ENCODE peak calls at places on chromosomes 13 and 19, in four cellular contexts. One of them, this sample, is unnamed.

GRCh38 chr19:1765182-1765903 is 12.0 kb downstream of the ONECUT3 start:
- DNase-seq in stimulated activated CD8-positive, alpha-beta memory T cell treated with anti-CD3 and anti-CD28 coated beads, Interleukin-2, amount 100 ng/mL, for 1 hour: no peak
- DNase-seq in activated T-helper 1 cell treated with Interleukin-2 at 50 U/mL for 16 hours: no peak
- DNase-seq in trophoblast cell: no peak
- DNase-seq in this sample: no peak

GRCh38 chr19:8352134-8352827 is 9.2 kb upstream of the KANK3 start:
- DNase-seq in activated T-helper 1 cell treated with Interleukin-2 at 50 U/mL for 16 hours: no peak
- DNase-seq in trophoblast cell: no peak
- DNase-seq in stimulated activated CD8-positive, alpha-beta memory T cell treated with anti-CD3 and anti-CD28 coated beads, Interleukin-2, amount 100 ng/mL, for 1 hour: no peak
- DNase-seq in this sample: no peak

GRCh38 chr13:30224732-30225131 is 82.6 kb downstream of the KATNAL1 start:
- DNase-seq in trophoblast cell: no peak
- DNase-seq in activated T-helper 1 cell treated with Interleukin-2 at 50 U/mL for 16 hours: no peak
- DNase-seq in stimulated activated CD8-positive, alpha-beta memory T cell treated with anti-CD3 and anti-CD28 coated beads, Interleukin-2, amount 100 ng/mL, for 1 hour: no peak
- DNase-seq in this sample: no peak

GRCh38 chr13:101767096-101767495 is 314.6 kb downstream of the ITGBL1 start:
- DNase-seq in trophoblast cell: no peak
- DNase-seq in activated T-helper 1 cell treated with Interleukin-2 at 50 U/mL for 16 hours: no peak
- DNase-seq in stimulated activated CD8-positive, alpha-beta memory T cell treated with anti-CD3 and anti-CD28 coated beads, Interleukin-2, amount 100 ng/mL, for 1 hour: no peak
- DNase-seq in this sample: no peak

GRCh38 chr13:110232756-110233155 is 74.2 kb downstream of the COL4A1 start:
- DNase-seq in trophoblast cell: peak; percentile 14
- DNase-seq in activated T-helper 1 cell treated with Interleukin-2 at 50 U/mL for 16 hours: no peak
- DNase-seq in stimulated activated CD8-positive, alpha-beta memory T cell treated with anti-CD3 and anti-CD28 coated beads, Interleukin-2, amount 100 ng/mL, for 1 hour: no peak
- DNase-seq in this sample: no peak

GRCh38 chr13:38002596-38002995 is 133.0 kb upstream of the TRPC4 start:
- DNase-seq in activated T-helper 1 cell treated with Interleukin-2 at 50 U/mL for 16 hours: no peak
- DNase-seq in trophoblast cell: no peak
- DNase-seq in stimulated activated CD8-positive, alpha-beta memory T cell treated with anti-CD3 and anti-CD28 coated beads, Interleukin-2, amount 100 ng/mL, for 1 hour: no peak
- DNase-seq in this sample: no peak

GRCh38 chr13:91291078-91291477 is 56.4 kb upstream of the MIR17HG start:
- DNase-seq in trophoblast cell: no peak
- DNase-seq in activated T-helper 1 cell treated with Interleukin-2 at 50 U/mL for 16 hours: no peak
- DNase-seq in stimulated activated CD8-positive, alpha-beta memory T cell treated with anti-CD3 and anti-CD28 coated beads, Interleukin-2, amount 100 ng/mL, for 1 hour: no peak
- DNase-seq in this sample: no peak

GRCh38 chr19:35554076-35554475 is 8.7 kb downstream of the TMEM147 start:
- DNase-seq in activated T-helper 1 cell treated with Interleukin-2 at 50 U/mL for 16 hours: no peak
- DNase-seq in stimulated activated CD8-positive, alpha-beta memory T cell treated with anti-CD3 and anti-CD28 coated beads, Interleukin-2, amount 100 ng/mL, for 1 hour: no peak
- DNase-seq in trophoblast cell: no peak
- DNase-seq in this sample: no peak

GRCh38 chr19:47697863-47698609 is 15.2 kb upstream of the EHD2 start:
- DNase-seq in stimulated activated CD8-positive, alpha-beta memory T cell treated with anti-CD3 and anti-CD28 coated beads, Interleukin-2, amount 100 ng/mL, for 1 hour: peak; percentile 22
- DNase-seq in activated T-helper 1 cell treated with Interleukin-2 at 50 U/mL for 16 hours: peak; percentile 18
- DNase-seq in trophoblast cell: peak; percentile 93
- DNase-seq in this sample: peak; percentile 57

GRCh38 chr19:45250832-45251451 is at the start of gene MARK4:
- DNase-seq in activated T-helper 1 cell treated with Interleukin-2 at 50 U/mL for 16 hours: peak; percentile 40
- DNase-seq in trophoblast cell: peak; percentile 10
- DNase-seq in stimulated activated CD8-positive, alpha-beta memory T cell treated with anti-CD3 and anti-CD28 coated beads, Interleukin-2, amount 100 ng/mL, for 1 hour: peak; percentile 39
- DNase-seq in this sample: peak; percentile 23

GRCh38 chr13:19861762-19862161 is 1.7 kb downstream of the ZMYM5 start:
- DNase-seq in trophoblast cell: no peak
- DNase-seq in activated T-helper 1 cell treated with Interleukin-2 at 50 U/mL for 16 hours: no peak
- DNase-seq in stimulated activated CD8-positive, alpha-beta memory T cell treated with anti-CD3 and anti-CD28 coated beads, Interleukin-2, amount 100 ng/mL, for 1 hour: no peak
- DNase-seq in this sample: no peak

GRCh38 chr13:22077764-22078163 is 406.9 kb downstream of the FGF9 start:
- DNase-seq in stimulated activated CD8-positive, alpha-beta memory T cell treated with anti-CD3 and anti-CD28 coated beads, Interleukin-2, amount 100 ng/mL, for 1 hour: no peak
- DNase-seq in activated T-helper 1 cell treated with Interleukin-2 at 50 U/mL for 16 hours: no peak
- DNase-seq in trophoblast cell: no peak
- DNase-seq in this sample: no peak

GRCh38 chr19:35545855-35546381 is 492 bp downstream of the TMEM147 start:
- DNase-seq in stimulated activated CD8-positive, alpha-beta memory T cell treated with anti-CD3 and anti-CD28 coated beads, Interleukin-2, amount 100 ng/mL, for 1 hour: peak; percentile 8
- DNase-seq in activated T-helper 1 cell treated with Interleukin-2 at 50 U/mL for 16 hours: peak; percentile 17
- DNase-seq in trophoblast cell: peak; percentile 50
- DNase-seq in this sample: peak; percentile 24

GRCh38 chr19:5059191-5059579 is 90.3 kb downstream of the KDM4B start:
- DNase-seq in activated T-helper 1 cell treated with Interleukin-2 at 50 U/mL for 16 hours: no peak
- DNase-seq in trophoblast cell: no peak
- DNase-seq in stimulated activated CD8-positive, alpha-beta memory T cell treated with anti-CD3 and anti-CD28 coated beads, Interleukin-2, amount 100 ng/mL, for 1 hour: no peak
- DNase-seq in this sample: no peak

GRCh38 chr13:111513766-111514611 is 193.5 kb downstream of the TEX29 start:
- DNase-seq in stimulated activated CD8-positive, alpha-beta memory T cell treated with anti-CD3 and anti-CD28 coated beads, Interleukin-2, amount 100 ng/mL, for 1 hour: no peak
- DNase-seq in trophoblast cell: no peak
- DNase-seq in activated T-helper 1 cell treated with Interleukin-2 at 50 U/mL for 16 hours: no peak
- DNase-seq in this sample: no peak

GRCh38 chr13:75334634-75335447 is 147.1 kb downstream of the TBC1D4 start:
- DNase-seq in trophoblast cell: no peak
- DNase-seq in activated T-helper 1 cell treated with Interleukin-2 at 50 U/mL for 16 hours: no peak
- DNase-seq in stimulated activated CD8-positive, alpha-beta memory T cell treated with anti-CD3 and anti-CD28 coated beads, Interleukin-2, amount 100 ng/mL, for 1 hour: no peak
- DNase-seq in this sample: no peak

GRCh38 chr13:106096661-106097092 is 438.8 kb downstream of the EFNB2 start:
- DNase-seq in activated T-helper 1 cell treated with Interleukin-2 at 50 U/mL for 16 hours: no peak
- DNase-seq in stimulated activated CD8-positive, alpha-beta memory T cell treated with anti-CD3 and anti-CD28 coated beads, Interleukin-2, amount 100 ng/mL, for 1 hour: no peak
- DNase-seq in trophoblast cell: no peak
- DNase-seq in this sample: no peak

GRCh38 chr19:23882493-23882892 is 32.2 kb upstream of the ZNF726 start:
- DNase-seq in stimulated activated CD8-positive, alpha-beta memory T cell treated with anti-CD3 and anti-CD28 coated beads, Interleukin-2, amount 100 ng/mL, for 1 hour: no peak
- DNase-seq in trophoblast cell: no peak
- DNase-seq in activated T-helper 1 cell treated with Interleukin-2 at 50 U/mL for 16 hours: no peak
- DNase-seq in this sample: no peak

GRCh38 chr13:53605306-53605705 is 576.7 kb downstream of the OLFM4 start:
- DNase-seq in trophoblast cell: no peak
- DNase-seq in stimulated activated CD8-positive, alpha-beta memory T cell treated with anti-CD3 and anti-CD28 coated beads, Interleukin-2, amount 100 ng/mL, for 1 hour: no peak
- DNase-seq in activated T-helper 1 cell treated with Interleukin-2 at 50 U/mL for 16 hours: no peak
- DNase-seq in this sample: no peak

GRCh38 chr13:50126378-50127016 is 111.3 kb downstream of the KCNRG start:
- DNase-seq in activated T-helper 1 cell treated with Interleukin-2 at 50 U/mL for 16 hours: no peak
- DNase-seq in stimulated activated CD8-positive, alpha-beta memory T cell treated with anti-CD3 and anti-CD28 coated beads, Interleukin-2, amount 100 ng/mL, for 1 hour: no peak
- DNase-seq in trophoblast cell: no peak
- DNase-seq in this sample: no peak

GRCh38 chr19:10230904-10231623 is at the start of gene S1PR2:
- DNase-seq in activated T-helper 1 cell treated with Interleukin-2 at 50 U/mL for 16 hours: peak; percentile 51
- DNase-seq in stimulated activated CD8-positive, alpha-beta memory T cell treated with anti-CD3 and anti-CD28 coated beads, Interleukin-2, amount 100 ng/mL, for 1 hour: peak; percentile 46
- DNase-seq in trophoblast cell: peak; percentile 89
- DNase-seq in this sample: peak; percentile 89